ENCODE peak calls at places on chromosomes 6 and 20, in ten cellular contexts. E is epithelial cell of prostate; Y is right lobe of liver; I is stimulated activated CD4-positive, alpha-beta T cell treated with anti-CD3 and anti-CD28 coated beads, Interleukin-12 subunit alpha, Interleukin-12 subunit beta, amount 100 ng/mL, for 24 hours; H is left kidney; J is hepatic stellate cell; G is lower leg skin; Z is SHP77; S is GM20000; R is anterior cingulate cortex. P is an unnamed sample.

GRCh38 chr20:4853787-4854295 is 132.1 kb downstream of the PRND start:
- DNase-seq in E (no peak), Y (no peak), I (no peak), H (no peak), J (no peak), G (peak; percentile 75), Z (no peak), S (no peak), R (no peak), P (no peak)

GRCh38 chr20:37426978-37427377 is 81.0 kb downstream of the SRC start:
- DNase-seq in E (no peak), Y (no peak), I (no peak), H (no peak), J (no peak), G (no peak), Z (no peak), S (no peak), R (no peak), P (no peak)

GRCh38 chr6:111521497-111522275 is 38.7 kb upstream of the REV3L start:
- DNase-seq in E (no peak), Y (no peak), I (no peak), H (no peak), J (no peak), G (no peak), Z (no peak), S (no peak), R (no peak), P (no peak)

GRCh38 chr6:106572436-106572835 is 56.9 kb downstream of the RTN4IP1 start:
- DNase-seq in E (no peak), Y (no peak), I (no peak), H (no peak), J (no peak), G (no peak), Z (peak; percentile 23), S (no peak), R (no peak), P (no peak)

GRCh38 chr20:49132995-49133451 is 55.1 kb downstream of the STAU1 start:
- DNase-seq in E (no peak), Y (no peak), I (no peak), H (peak; percentile 90), J (peak; percentile 66), G (no peak), Z (peak; percentile 19), S (peak; percentile 54), R (no peak), P (peak; percentile 76)

GRCh38 chr20:25421107-25421506 is 13.6 kb downstream of the GINS1 start:
- DNase-seq in E (no peak), Y (no peak), I (no peak), H (no peak), J (no peak), G (no peak), Z (no peak), S (no peak), R (no peak), P (no peak)

GRCh38 chr20:8335059-8335458 is 203.0 kb downstream of the PLCB1 start:
- DNase-seq in E (no peak), Y (no peak), I (no peak), H (no peak), J (no peak), G (no peak), Z (no peak), S (no peak), R (no peak), P (no peak)

GRCh38 chr20:38338849-38339520 is 7.3 kb upstream of the LBP start:
- DNase-seq in E (no peak), Y (peak; percentile 33), I (no peak), H (peak; percentile 47), J (no peak), G (no peak), Z (no peak), S (no peak), R (no peak), P (no peak)

GRCh38 chr20:34069341-34070078 is 42.5 kb downstream of the EIF2S2 start:
- DNase-seq in E (peak; percentile 46), Y (peak; percentile 53), I (peak; percentile 20), H (peak; percentile 91), J (peak; percentile 74), G (peak; percentile 93), Z (peak; percentile 79), S (peak; percentile 72), R (peak; percentile 3), P (peak; percentile 84)

GRCh38 chr20:53522696-53523095 is 70.9 kb downstream of the ZNF217 start:
- DNase-seq in E (no peak), Y (no peak), I (no peak), H (no peak), J (no peak), G (peak; percentile 64), Z (no peak), S (no peak), R (no peak), P (no peak)

GRCh38 chr6:17847203-17847602 is 140.2 kb downstream of the KIF13A start:
- DNase-seq in E (no peak), Y (no peak), I (no peak), H (no peak), J (no peak), G (no peak), Z (no peak), S (no peak), R (no peak), P (no peak)

GRCh38 chr6:82410151-82410621 is 46.6 kb downstream of the TPBG start:
- DNase-seq in E (no peak), Y (no peak), I (no peak), H (no peak), J (peak; percentile 14), G (no peak), Z (no peak), S (no peak), R (no peak), P (no peak)

GRCh38 chr6:111427341-111428116 is 55.5 kb downstream of the REV3L start:
- DNase-seq in E (peak; percentile 34), Y (no peak), I (no peak), H (no peak), J (peak; percentile 60), G (no peak), Z (no peak), S (peak; percentile 45), R (no peak), P (peak; percentile 7)